ENCODE peak calls at places on chromosomes 4 and X, in four cellular contexts. One of them, this sample, is unnamed.

GRCh38 chr4:107658400-107659326 is 61.4 kb downstream of the PAPSS1 start:
- DNase-seq in GM13977: no peak
- DNase-seq in pons: no peak
- DNase-seq in T47D: no peak
- DNase-seq in this sample: no peak

GRCh38 chr4:22473268-22473667 is 42.6 kb downstream of the ADGRA3 start:
- DNase-seq in GM13977: no peak
- DNase-seq in pons: no peak
- DNase-seq in T47D: no peak
- DNase-seq in this sample: no peak

GRCh38 chr4:9942139-9942538 is 79.2 kb downstream of the SLC2A9 start:
- DNase-seq in GM13977: no peak
- DNase-seq in pons: no peak
- DNase-seq in T47D: no peak
- DNase-seq in this sample: no peak

GRCh38 chrX:140701480-140701879 is 8.1 kb upstream of the LINC00632 start:
- DNase-seq in GM13977: no peak
- DNase-seq in pons: peak
- DNase-seq in T47D: peak
- DNase-seq in this sample: no peak

GRCh38 chr4:32061916-32062315 is 1341.7 kb downstream of the PCDH7 start:
- DNase-seq in GM13977: no peak
- DNase-seq in pons: no peak
- DNase-seq in T47D: no peak
- DNase-seq in this sample: no peak

GRCh38 chr4:139633661-139634060 is 32.0 kb upstream of the MGST2 start:
- DNase-seq in GM13977: no peak
- DNase-seq in pons: peak
- DNase-seq in T47D: peak
- DNase-seq in this sample: no peak

GRCh38 chr4:14744346-14744745 is 257.9 kb upstream of the CPEB2 start:
- DNase-seq in GM13977: no peak
- DNase-seq in pons: no peak
- DNase-seq in T47D: no peak
- DNase-seq in this sample: no peak

GRCh38 chrX:147763131-147763530 is 148.6 kb upstream of the FMR1 start:
- DNase-seq in GM13977: no peak
- DNase-seq in pons: no peak
- DNase-seq in T47D: no peak
- DNase-seq in this sample: no peak

GRCh38 chr4:139229534-139230039 is 50.4 kb downstream of the MGARP start:
- DNase-seq in GM13977: peak
- DNase-seq in pons: peak
- DNase-seq in T47D: peak
- DNase-seq in this sample: peak

GRCh38 chrX:15207384-15207783 is 62.5 kb downstream of the ASB9 start:
- DNase-seq in GM13977: no peak
- DNase-seq in pons: no peak
- DNase-seq in T47D: no peak
- DNase-seq in this sample: no peak

GRCh38 chr4:3250956-3251690 is 2.2 kb downstream of the MSANTD1 start:
- DNase-seq in GM13977: no peak
- DNase-seq in pons: no peak
- DNase-seq in T47D: no peak
- DNase-seq in this sample: no peak

GRCh38 chrX:39891781-39892180 is 206.0 kb downstream of the BCOR start:
- DNase-seq in GM13977: no peak
- DNase-seq in pons: no peak
- DNase-seq in T47D: peak
- DNase-seq in this sample: no peak

GRCh38 chrX:120559799-120560198 is 963 bp downstream of the CUL4B start:
- DNase-seq in GM13977: no peak
- DNase-seq in pons: peak
- DNase-seq in T47D: no peak
- DNase-seq in this sample: peak

GRCh38 chrX:121221321-121221977 is 174.0 kb downstream of the GLUD2 start:
- DNase-seq in GM13977: no peak
- DNase-seq in pons: no peak
- DNase-seq in T47D: no peak
- DNase-seq in this sample: no peak

GRCh38 chrX:73916931-73917657 is 354.1 kb downstream of the CHIC1 start:
- DNase-seq in GM13977: no peak
- DNase-seq in pons: no peak
- DNase-seq in T47D: no peak
- DNase-seq in this sample: no peak

GRCh38 chr4:26171953-26172352 is 148.9 kb upstream of the RBPJ start:
- DNase-seq in GM13977: no peak
- DNase-seq in pons: peak
- DNase-seq in T47D: no peak
- DNase-seq in this sample: peak

GRCh38 chr4:78057600-78058560 is 757 bp downstream of the FRAS1 start:
- DNase-seq in GM13977: peak
- DNase-seq in pons: no peak
- DNase-seq in T47D: peak
- DNase-seq in this sample: peak

GRCh38 chr4:145815626-145816025 is 123.0 kb downstream of the ZNF827 start:
- DNase-seq in GM13977: no peak
- DNase-seq in pons: no peak
- DNase-seq in T47D: no peak
- DNase-seq in this sample: no peak

GRCh38 chr4:256492-256891 is 48.8 kb downstream of the ZNF732 start:
- DNase-seq in GM13977: no peak
- DNase-seq in pons: no peak
- DNase-seq in T47D: no peak
- DNase-seq in this sample: no peak

GRCh38 chr4:145168578-145169187 is 11.7 kb downstream of the OTUD4 start:
- DNase-seq in GM13977: no peak
- DNase-seq in pons: no peak
- DNase-seq in T47D: no peak
- DNase-seq in this sample: no peak

GRCh38 chr4:111807556-111807955 is 337.7 kb upstream of the FAM241A start:
- DNase-seq in GM13977: no peak
- DNase-seq in pons: no peak
- DNase-seq in T47D: no peak
- DNase-seq in this sample: no peak

GRCh38 chrX:13868481-13869040 is 51.7 kb upstream of the GPM6B start:
- DNase-seq in GM13977: no peak
- DNase-seq in pons: no peak
- DNase-seq in T47D: no peak
- DNase-seq in this sample: no peak

GRCh38 chrX:134396174-134396573 is 63.8 kb upstream of the HPRT1 start:
- DNase-seq in GM13977: no peak
- DNase-seq in pons: peak
- DNase-seq in T47D: peak
- DNase-seq in this sample: no peak

GRCh38 chr4:173436866-173437265 is 38.0 kb upstream of the SCRG1 start:
- DNase-seq in GM13977: no peak
- DNase-seq in pons: no peak
- DNase-seq in T47D: no peak
- DNase-seq in this sample: no peak

GRCh38 chr4:127844605-127845116 is 36.0 kb upstream of the PLK4 start:
- DNase-seq in GM13977: no peak
- DNase-seq in pons: no peak
- DNase-seq in T47D: no peak
- DNase-seq in this sample: peak

GRCh38 chrX:48540015-48540350 is 469 bp downstream of the TBC1D25 start:
- DNase-seq in GM13977: peak
- DNase-seq in pons: peak
- DNase-seq in T47D: no peak
- DNase-seq in this sample: peak

GRCh38 chr4:185256444-185256843 is 47.0 kb downstream of the SNX25 start:
- DNase-seq in GM13977: no peak
- DNase-seq in pons: no peak
- DNase-seq in T47D: no peak
- DNase-seq in this sample: no peak

GRCh38 chrX:1011632-1012283 is 200.7 kb downstream of the CRLF2 start:
- DNase-seq in GM13977: no peak
- DNase-seq in pons: no peak
- DNase-seq in T47D: no peak
- DNase-seq in this sample: no peak

This sample was measured in putamen.